ENCODE peak calls at places on chromosomes 12 and 14, in ten cellular contexts. F is astrocyte; I is GM20000; J is OCI-LY7; E is cardiac muscle cell; B is CD4-positive, alpha-beta T cell; L is WTC11; X is omental fat pad; W is neural progenitor cell; V is A673. O is an unnamed sample.

GRCh38 chr12:88371416-88372183 is 208.7 kb downstream of the KITLG start:
- DNase-seq in B (no peak), F (no peak), J (no peak), E (peak; percentile 29), I (no peak), L (no peak), V (no peak), X (no peak), W (no peak), O (no peak)

GRCh38 chr14:35159742-35160409 is 37.5 kb downstream of the PRORP start:
- DNase-seq in W (no peak), J (no peak), V (peak; percentile 70), F (peak; percentile 95), X (no peak), I (no peak), E (peak; percentile 84), L (no peak), B (no peak), O (no peak)

GRCh38 chr12:117188961-117189724 is 1.1 kb downstream of the FBXO21 start:
- DNase-seq in I (no peak), X (no peak), F (peak; percentile 76), L (no peak), B (no peak), V (peak; percentile 22), W (peak; percentile 48), E (peak; percentile 65), J (no peak), O (no peak)

GRCh38 chr14:65167072-65167645 is 64.8 kb upstream of the MAX start:
- DNase-seq in I (no peak), V (no peak), B (no peak), F (no peak), J (peak; percentile 48), X (no peak), W (no peak), E (no peak), L (no peak), O (no peak)

GRCh38 chr14:51428981-51429380 is 188.9 kb downstream of the TMX1 start:
- DNase-seq in F (no peak), E (no peak), V (no peak), J (no peak), X (no peak), L (no peak), W (no peak), I (no peak), B (no peak), O (no peak)

GRCh38 chr14:39266589-39266870 is 32.8 kb downstream of the MIA2 start:
- DNase-seq in X (no peak), F (no peak), I (peak; percentile 59), E (no peak), L (no peak), J (peak; percentile 74), V (no peak), W (no peak), B (no peak), O (no peak)

GRCh38 chr14:21940887-21941855 is 267.6 kb upstream of the OR4E1 start:
- DNase-seq in E (peak; percentile 9), L (peak; percentile 36), X (no peak), J (peak; percentile 52), F (no peak), B (no peak), I (no peak), V (peak; percentile 53), W (peak; percentile 44), O (no peak)

GRCh38 chr12:46358325-46358700 is 14.3 kb downstream of the SLC38A2 start:
- DNase-seq in B (no peak), I (no peak), F (no peak), L (no peak), J (no peak), X (no peak), V (no peak), W (no peak), E (no peak), O (no peak)

GRCh38 chr12:131102991-131103609 is 149.4 kb downstream of the ADGRD1 start:
- DNase-seq in J (no peak), I (peak; percentile 55), X (peak; percentile 5), L (peak; percentile 11), W (peak; percentile 68), B (no peak), V (no peak), F (no peak), E (no peak), O (no peak)

GRCh38 chr14:102622262-102622885 is 29.9 kb downstream of the RCOR1 start:
- DNase-seq in B (no peak), E (peak; percentile 38), J (no peak), X (no peak), F (no peak), I (no peak), W (peak; percentile 31), V (peak; percentile 64), L (no peak), O (no peak)

GRCh38 chr12:2583642-2584041 is 211.1 kb upstream of the FKBP4 start:
- DNase-seq in L (no peak), E (no peak), I (no peak), J (no peak), V (no peak), B (no peak), X (no peak), F (no peak), W (no peak), O (no peak)

GRCh38 chr12:107081778-107082177 is 11.6 kb downstream of the CRY1 start:
- DNase-seq in W (no peak), F (no peak), E (no peak), J (no peak), X (no peak), L (no peak), B (no peak), V (no peak), I (no peak), O (no peak)

GRCh38 chr12:107079172-107080011 is 14.0 kb downstream of the CRY1 start:
- DNase-seq in L (no peak), F (peak; percentile 45), J (peak; percentile 14), V (peak; percentile 56), B (no peak), W (no peak), E (peak; percentile 56), I (no peak), X (no peak), O (no peak)
- TF ChIP-seq CTCF in L (peak; percentile 29), F (peak; percentile 53), J (peak; percentile 70), V (peak; percentile 61), B (peak; percentile 50), W (peak; percentile 47), E (peak; percentile 64), I (peak; percentile 29), X (no peak), O (peak; percentile 54)

GRCh38 chr14:104096751-104097700 is 11.5 kb downstream of the ASPG start:
- DNase-seq in E (no peak), L (peak; percentile 56), F (no peak), W (peak; percentile 56), B (no peak), J (peak; percentile 35), V (peak; percentile 35), X (no peak), I (no peak), O (no peak)
- TF ChIP-seq CTCF in E (no peak), L (no peak), F (no peak), W (peak; percentile 45), B (no peak), J (peak; percentile 30), V (peak; percentile 49), X (no peak), I (no peak), O (no peak)

DNA sequence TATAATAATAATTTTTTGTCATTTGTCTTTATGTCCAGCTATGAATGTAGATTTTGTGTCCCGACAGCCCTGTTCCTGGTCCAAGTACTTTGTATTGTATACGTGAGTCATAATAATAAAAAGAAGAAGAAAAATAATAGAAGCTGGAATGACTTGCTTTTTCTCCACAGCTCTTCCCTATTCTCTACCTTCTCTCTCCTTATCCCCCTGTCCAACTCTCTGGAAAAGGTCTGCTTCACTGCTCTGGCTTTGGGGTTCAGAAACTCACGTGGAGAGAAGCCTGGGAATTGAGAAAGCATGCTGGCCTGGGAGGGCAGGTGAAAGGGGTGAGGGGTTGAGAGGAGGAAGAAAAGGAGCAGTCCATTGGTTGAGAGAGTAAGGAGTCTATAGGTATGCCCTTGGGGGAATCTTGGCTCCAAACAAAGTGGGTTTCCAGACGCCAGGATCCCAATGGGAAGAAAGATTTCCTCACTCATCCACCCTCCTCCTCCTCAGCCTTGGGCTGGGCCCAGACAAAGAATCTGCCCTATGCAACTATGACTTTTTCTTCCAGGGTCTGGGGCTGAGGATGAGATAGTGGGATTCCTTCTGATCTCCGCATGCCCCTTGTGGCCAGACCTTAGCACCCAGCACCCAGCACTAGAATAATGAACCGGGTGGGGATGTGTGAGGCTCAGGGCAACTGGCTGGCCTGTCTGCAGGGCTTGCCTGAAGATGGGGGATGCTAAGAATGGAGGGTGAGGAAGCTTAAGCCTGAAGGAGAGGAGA is 4.0 kb downstream of the HOXC8 start:
- DNase-seq in L (no peak), V (no peak), J (peak; percentile 36), W (no peak), F (no peak), I (no peak), X (no peak), B (no peak), E (no peak), O (no peak)
- TF ChIP-seq CTCF in L (no peak), V (peak; percentile 32), J (peak; percentile 62), W (peak; percentile 8), F (no peak), I (no peak), X (no peak), B (no peak), E (no peak), O (no peak)

GRCh38 chr12:27666510-27666909 is 29.7 kb upstream of the REP15 start:
- DNase-seq in I (no peak), J (no peak), B (no peak), W (no peak), L (no peak), E (no peak), V (no peak), F (no peak), X (no peak), O (no peak)
- TF ChIP-seq CTCF in I (no peak), J (no peak), B (no peak), W (no peak), L (no peak), E (no peak), V (no peak), F (no peak), X (no peak), O (no peak)

DNA sequence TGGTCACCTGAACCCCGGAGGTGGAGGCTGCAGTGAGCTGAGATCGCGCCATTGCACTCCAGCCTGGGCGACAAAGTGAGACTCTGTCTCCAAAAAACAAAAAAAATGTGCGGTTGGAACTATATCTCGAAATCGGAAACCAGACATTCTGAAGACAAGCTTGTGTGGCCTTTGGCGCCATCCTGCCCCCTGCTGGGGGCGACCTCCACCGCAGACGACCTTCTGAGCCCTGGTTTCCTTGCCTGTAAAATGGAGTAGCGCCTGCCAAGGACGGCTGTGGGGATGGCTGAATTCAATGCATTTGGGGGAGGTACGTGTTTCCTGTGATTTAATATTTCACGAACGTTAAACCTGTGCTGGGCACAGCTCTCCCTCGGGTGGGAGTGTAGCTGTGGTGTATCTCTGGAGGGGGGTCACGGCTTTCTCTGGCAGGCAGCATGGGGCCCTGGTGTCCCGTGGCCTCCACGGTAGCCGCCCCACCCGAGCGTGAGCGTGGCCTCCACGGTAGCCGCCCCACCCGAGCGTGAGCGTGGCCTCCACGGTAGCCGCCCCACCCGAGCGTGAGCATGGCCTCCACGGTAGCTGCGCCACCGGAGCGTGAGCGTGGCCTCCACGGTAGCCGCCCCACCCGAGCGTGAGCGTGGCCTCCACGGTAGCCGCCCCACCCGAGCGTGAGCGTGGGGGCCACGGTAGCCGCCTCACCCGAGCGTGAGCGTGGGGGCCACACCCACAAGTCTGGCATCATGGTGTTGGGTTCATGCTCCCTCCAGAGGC is 55.3 kb downstream of the LRCOL1 start:
- DNase-seq in B (no peak), X (no peak), I (no peak), E (peak; percentile 13), L (peak; percentile 46), V (peak; percentile 37), J (peak; percentile 26), F (no peak), W (peak; percentile 44), O (no peak)
- TF ChIP-seq CTCF in B (no peak), X (no peak), I (peak; percentile 23), E (peak; percentile 22), L (peak; percentile 41), V (peak; percentile 43), J (peak; percentile 66), F (peak; percentile 5), W (peak; percentile 47), O (peak; percentile 28)